ENCODE peak calls at places on chromosomes 5 and 9, in seven cellular contexts. N is tibial artery, K is Panc1, X is fibroblast of villous mesenchyme, Z is brain microvascular endothelial cell, W is left lung, E is foreskin fibroblast. V is an unnamed sample.

GRCh38 chr5:125346316-125346715 is 599.9 kb upstream of the ZNF608 start:
- DNase-seq in X (no peak), Z (no peak), E (no peak), W (no peak), N (no peak), K (no peak), V (no peak)

GRCh38 chr5:96014395-96014794 is 52.7 kb upstream of the ELL2 start:
- DNase-seq in X (no peak), Z (no peak), E (no peak), K (no peak), N (no peak), W (no peak), V (no peak)

GRCh38 chr9:95035846-95036245 is 281.7 kb downstream of the FANCC start:
- DNase-seq in E (no peak), W (no peak), Z (no peak), N (no peak), K (no peak), X (no peak), V (no peak)

GRCh38 chr5:88671408-88671807 is 211.6 kb downstream of the MEF2C start:
- DNase-seq in Z (no peak), X (no peak), K (no peak), W (no peak), N (no peak), E (no peak), V (no peak)

GRCh38 chr9:132787748-132788159 is 90.3 kb downstream of the AK8 start:
- DNase-seq in X (no peak), K (no peak), N (no peak), E (no peak), Z (no peak), W (no peak), V (no peak)

GRCh38 chr5:103232393-103232999 is 26.1 kb upstream of the MACIR start:
- DNase-seq in E (peak; percentile 43), K (peak; percentile 39), N (no peak), X (peak; percentile 51), W (no peak), Z (peak; percentile 58), V (no peak)

GRCh38 chr5:95718203-95718602 is 12.9 kb upstream of the RHOBTB3 start:
- DNase-seq in K (no peak), N (no peak), W (no peak), Z (no peak), E (no peak), X (no peak), V (no peak)

GRCh38 chr9:96057155-96057554 is 181.7 kb downstream of the ERCC6L2 start:
- DNase-seq in K (no peak), N (no peak), E (peak; percentile 46), X (no peak), Z (no peak), W (no peak), V (no peak)

GRCh38 chr5:96788112-96788749 is 19.5 kb downstream of the ERAP1 start:
- DNase-seq in X (peak; percentile 49), W (no peak), N (no peak), K (no peak), E (peak; percentile 31), Z (peak; percentile 18), V (no peak)

GRCh38 chr9:30382271-30382670 is 2002.2 kb upstream of the ACO1 start:
- DNase-seq in Z (no peak), X (no peak), W (no peak), K (no peak), E (no peak), N (no peak), V (peak; percentile 21)

GRCh38 chr9:4604678-4605095 is 57.4 kb upstream of the PLPP6 start:
- DNase-seq in W (no peak), Z (peak; percentile 74), N (peak; percentile 72), E (peak; percentile 72), X (peak; percentile 67), K (peak; percentile 24), V (peak; percentile 23)

GRCh38 chr5:9265391-9266287 is 280.2 kb downstream of the SEMA5A start:
- DNase-seq in E (peak; percentile 96), K (no peak), X (peak; percentile 92), Z (peak; percentile 97), W (peak; percentile 56), N (no peak), V (peak; percentile 82)

GRCh38 chr9:4423207-4423610 is 67.1 kb upstream of the SLC1A1 start:
- DNase-seq in X (no peak), Z (no peak), W (no peak), K (no peak), E (no peak), N (no peak), V (no peak)

GRCh38 chr9:126548312-126548711 is 65.4 kb upstream of the LMX1B start:
- DNase-seq in X (no peak), K (no peak), N (no peak), E (no peak), Z (no peak), W (no peak), V (no peak)

DNA sequence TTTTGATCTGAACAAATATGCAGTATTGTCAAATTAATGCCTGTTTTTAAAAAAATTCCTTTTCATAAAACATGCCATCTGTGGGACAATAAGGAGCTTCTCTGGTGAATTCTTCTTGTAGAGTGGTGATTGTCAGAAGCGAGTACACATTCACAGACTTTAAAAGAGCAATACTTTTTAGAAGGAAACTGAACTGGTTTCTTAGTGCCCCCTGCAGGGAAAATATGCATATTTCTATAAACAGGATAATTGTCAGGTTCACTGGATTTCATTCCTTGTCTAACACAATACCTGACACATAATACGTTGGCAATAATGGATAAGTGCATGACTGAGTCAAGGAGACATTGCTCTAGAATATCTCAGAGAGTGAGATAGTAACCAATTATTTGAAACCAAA is 133.7 kb downstream of the KIF4B start:
- DNase-seq in Z (no peak), W (no peak), N (no peak), X (peak; percentile 8), K (no peak), E (peak; percentile 3), V (no peak)
- TF ChIP-seq CTCF in Z (peak; percentile 35), W (no peak), N (peak; percentile 40), X (peak; percentile 35), K (peak; percentile 12), E (peak; percentile 30), V (peak; percentile 30)

GRCh38 chr9:131385296-131385695 is 8.6 kb upstream of the PRRC2B start:
- DNase-seq in N (no peak), W (no peak), K (no peak), Z (no peak), X (no peak), E (no peak), V (no peak)
- H3K4me3 ChIP-seq in N (no peak overlapping the region), W (no peak overlapping the region), K (no peak overlapping the region), Z (no peak overlapping the region), X (no peak overlapping the region), E (no peak overlapping the region), V (no peak overlapping the region)

GRCh38 chr9:92988215-92988731 is 41.0 kb downstream of the FGD3 start:
- DNase-seq in W (no peak), X (no peak), K (no peak), N (no peak), E (no peak), Z (no peak), V (no peak)

GRCh38 chr9:92984976-92985375 is 37.7 kb downstream of the FGD3 start:
- DNase-seq in K (no peak), Z (no peak), X (no peak), W (no peak), E (no peak), N (no peak), V (no peak)

GRCh38 chr9:92983984-92984589 is 36.8 kb downstream of the FGD3 start:
- DNase-seq in E (peak; percentile 20), Z (no peak), N (no peak), K (no peak), X (peak; percentile 10), W (no peak), V (no peak)

GRCh38 chr9:92989561-92989960 is 42.2 kb downstream of the FGD3 start:
- DNase-seq in K (no peak), X (no peak), Z (no peak), W (no peak), N (no peak), E (no peak), V (no peak)

DNA sequence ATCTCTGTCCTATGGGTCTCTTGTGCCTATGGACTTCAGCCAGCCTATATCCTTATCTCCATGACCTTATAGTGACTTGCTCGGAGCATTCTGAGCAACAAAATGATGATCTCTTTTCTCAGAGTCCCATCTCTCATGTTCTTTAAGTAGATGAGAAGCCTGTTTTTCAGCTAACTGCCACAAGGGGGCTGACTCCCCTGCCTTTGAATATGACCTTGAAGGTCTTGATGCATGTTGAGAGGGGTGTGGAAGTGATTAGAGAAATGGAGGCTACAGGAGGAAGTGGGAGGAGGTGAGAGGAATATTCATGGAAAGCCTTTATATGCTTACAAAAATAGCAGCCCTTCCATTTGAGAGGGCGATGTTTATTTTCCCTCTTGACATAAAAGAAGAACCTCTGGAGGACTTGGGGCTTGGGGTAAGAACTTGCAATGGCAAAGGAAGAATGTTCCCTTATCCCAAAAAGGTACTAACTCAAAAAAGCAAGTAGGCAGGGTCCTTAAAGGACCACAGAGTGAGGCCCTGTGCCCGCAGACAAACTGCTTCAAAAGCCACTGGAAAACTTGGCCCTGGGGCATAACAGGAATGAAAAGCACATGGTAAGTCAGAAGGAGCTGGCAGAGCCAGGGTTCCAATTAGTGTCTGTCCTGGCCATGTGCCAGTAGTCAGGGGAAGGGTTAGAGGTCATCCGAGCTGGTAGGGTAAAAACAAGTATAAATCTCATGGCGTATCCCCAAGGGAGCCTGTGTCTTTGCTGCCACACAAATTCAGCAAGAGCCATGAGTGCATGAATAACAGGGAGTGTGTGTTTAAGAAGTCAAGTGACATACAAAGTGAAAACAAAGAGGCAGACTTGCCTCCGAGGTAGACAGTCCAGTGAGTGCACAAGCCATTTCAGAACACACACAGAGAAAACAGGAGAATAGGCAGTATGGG is 39.1 kb downstream of the FGD3 start:
- DNase-seq in E (peak; percentile 18), K (no peak), Z (no peak), X (no peak), N (no peak), W (no peak), V (no peak)
- TF ChIP-seq CTCF in E (no peak), K (peak; percentile 56), Z (peak; percentile 60), X (peak; percentile 50), N (peak; percentile 32), W (peak; percentile 60), V (peak; percentile 54)

GRCh38 chr5:145833616-145834200 is 1.4 kb downstream of the PRELID2 start:
- DNase-seq in K (no peak), E (no peak), N (no peak), W (no peak), Z (no peak), X (no peak), V (no peak)
- H3K4me3 ChIP-seq in K (peak overlapping the region; percentile 68), E (no peak overlapping the region), N (no peak overlapping the region), W (no peak overlapping the region), Z (no peak overlapping the region), X (no peak overlapping the region), V (no peak overlapping the region)

GRCh38 chr9:74696520-74696919 is 191.2 kb downstream of the TRPM6 start:
- DNase-seq in X (no peak), N (no peak), Z (no peak), K (no peak), E (no peak), W (no peak), V (no peak)
- TF ChIP-seq CTCF in X (peak; percentile 9), N (no peak), Z (no peak), K (no peak), E (no peak), W (no peak), V (peak; percentile 27)

GRCh38 chr5:34659168-34659567 is 3.0 kb downstream of the RAI14 start:
- DNase-seq in K (no peak), E (peak; percentile 1), N (no peak), X (no peak), Z (no peak), W (no peak), V (no peak)
- H3K4me3 ChIP-seq in K (no peak overlapping the region), E (peak overlapping the region; percentile 78), N (no peak overlapping the region), X (peak overlapping the region; percentile 20), Z (peak overlapping the region; percentile 78), W (no peak overlapping the region), V (peak overlapping the region; percentile 91)

V was measured in retinal pigment epithelial cell.